ENCODE peak calls at places on chromosomes 16 and 17, in ten cellular contexts. A is IMR-90, K is AG09319, B is GM12865, S is gastrocnemius medialis, T is fibroblast of mammary gland, M is GM23338, V is PC-3, G is mucosa of descending colon, X is HL-60. R is an unnamed sample.

GRCh38 chr17:66326476-66327047 is 24.1 kb downstream of the PRKCA start:
- DNase-seq in A (no peak), K (no peak), B (no peak), S (no peak), T (no peak), M (no peak), V (no peak), G (no peak), X (no peak), R (no peak)

GRCh38 chr16:50430076-50430475 is 61.3 kb upstream of the BRD7 start:
- DNase-seq in A (no peak), K (no peak), B (no peak), S (no peak), T (no peak), M (no peak), V (no peak), G (no peak), X (no peak), R (peak)

GRCh38 chr16:56866955-56867830 is 2.2 kb downstream of the SLC12A3 start:
- DNase-seq in A (peak), K (peak), B (peak), S (no peak), T (peak), M (peak), V (peak), G (no peak), X (peak), R (peak)

GRCh38 chr16:15861996-15862395 is 5.2 kb upstream of the MYH11 start:
- DNase-seq in A (no peak), K (no peak), B (no peak), S (no peak), T (no peak), M (no peak), V (peak), G (no peak), X (no peak), R (no peak)

GRCh38 chr17:57422574-57423164 is 166.3 kb downstream of the MSI2 start:
- DNase-seq in A (peak), K (no peak), B (peak), S (peak), T (peak), M (no peak), V (peak), G (no peak), X (no peak), R (peak)

GRCh38 chr17:74960739-74961342 is 11.7 kb downstream of the HID1 start:
- DNase-seq in A (peak), K (no peak), B (peak), S (no peak), T (peak), M (peak), V (no peak), G (no peak), X (peak), R (peak)

GRCh38 chr16:23837553-23838308 is 1.9 kb downstream of the PRKCB start:
- DNase-seq in A (no peak), K (no peak), B (peak), S (no peak), T (no peak), M (peak), V (no peak), G (no peak), X (peak), R (no peak)

GRCh38 chr16:84295203-84295850 is 649 bp downstream of the WFDC1 start:
- DNase-seq in A (peak), K (no peak), B (no peak), S (no peak), T (no peak), M (no peak), V (no peak), G (no peak), X (no peak), R (no peak)

GRCh38 chr16:27341549-27341948 is 27.8 kb downstream of the IL4R start:
- DNase-seq in A (no peak), K (no peak), B (no peak), S (no peak), T (no peak), M (no peak), V (no peak), G (no peak), X (peak), R (no peak)

GRCh38 chr16:627458-628239 is 3.1 kb upstream of the WFIKKN1 start:
- DNase-seq in A (no peak), K (no peak), B (no peak), S (no peak), T (peak), M (no peak), V (peak), G (peak), X (no peak), R (peak)

GRCh38 chr17:57551321-57552079 is 193.6 kb downstream of the CCDC182 start:
- DNase-seq in A (no peak), K (no peak), B (peak), S (no peak), T (no peak), M (no peak), V (no peak), G (peak), X (no peak), R (no peak)

GRCh38 chr16:11464241-11464640 is 119.0 kb downstream of the RMI2 start:
- DNase-seq in A (no peak), K (no peak), B (no peak), S (no peak), T (no peak), M (no peak), V (no peak), G (no peak), X (no peak), R (no peak)

GRCh38 chr16:79902351-79902750 is 301.8 kb upstream of the MAF start:
- DNase-seq in A (no peak), K (no peak), B (no peak), S (no peak), T (no peak), M (no peak), V (no peak), G (no peak), X (no peak), R (no peak)

GRCh38 chr17:42284020-42284369 is 4.3 kb upstream of the STAT5A start:
- DNase-seq in A (no peak), K (no peak), B (no peak), S (no peak), T (no peak), M (no peak), V (no peak), G (no peak), X (no peak), R (no peak)

GRCh38 chr16:81668243-81669097 is 110.6 kb upstream of the PLCG2 start:
- DNase-seq in A (no peak), K (no peak), B (no peak), S (no peak), T (no peak), M (no peak), V (no peak), G (no peak), X (no peak), R (no peak)

DNA sequence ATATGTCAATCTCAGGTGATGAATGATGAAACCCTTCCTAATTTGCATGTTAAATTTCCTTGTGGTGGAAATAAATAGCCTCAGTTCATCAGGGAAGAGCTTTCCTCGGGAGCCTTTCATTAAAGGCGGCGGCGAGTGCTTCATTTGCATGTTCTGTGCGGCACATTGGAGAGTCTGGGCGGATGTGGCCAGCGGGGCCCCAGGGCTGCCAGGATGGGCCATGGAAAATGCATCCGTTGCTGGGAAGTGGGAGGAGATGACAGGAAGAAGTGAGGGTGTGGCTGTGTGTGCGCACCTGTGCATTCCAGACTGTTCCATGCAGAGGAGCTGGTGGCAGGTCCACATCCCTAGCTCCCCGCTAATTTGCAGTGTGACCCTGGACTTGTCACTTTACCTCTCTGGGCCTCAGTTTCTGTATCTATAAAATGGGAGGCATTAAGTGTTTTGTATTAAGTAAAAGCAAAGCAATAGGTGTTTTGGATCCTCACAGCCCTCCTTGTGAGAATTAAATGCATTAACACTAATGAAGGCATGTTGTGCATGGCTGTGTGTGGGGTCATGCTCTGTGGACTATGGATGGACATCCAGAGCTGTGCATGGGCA is 150.9 kb downstream of the SDK2 start:
- DNase-seq in A (no peak), K (no peak), B (no peak), S (no peak), T (no peak), M (peak), V (peak), G (no peak), X (no peak), R (no peak)
- TF ChIP-seq CTCF in A (no peak), K (no peak), B (no peak), S (no peak), T (no peak), M (no peak), V (no peak), G (no peak), X (no peak), R (no peak)

GRCh38 chr17:27663862-27664605 is 33.0 kb downstream of the LGALS9 start:
- DNase-seq in A (no peak), K (no peak), B (no peak), S (no peak), T (no peak), M (no peak), V (no peak), G (peak), X (no peak), R (no peak)
- TF ChIP-seq CTCF in A (no peak), K (no peak), B (no peak), S (no peak), T (no peak), M (no peak), V (no peak), G (no peak), X (no peak), R (no peak)

GRCh38 chr16:74770826-74771526 is 3.6 kb downstream of the FA2H start:
- DNase-seq in A (no peak), K (no peak), B (peak), S (no peak), T (no peak), M (no peak), V (no peak), G (peak), X (no peak), R (no peak)

GRCh38 chr16:74768239-74768638 is 6.4 kb downstream of the FA2H start:
- DNase-seq in A (no peak), K (no peak), B (no peak), S (no peak), T (no peak), M (no peak), V (no peak), G (no peak), X (no peak), R (no peak)

GRCh38 chr16:74769791-74770190 is 4.8 kb downstream of the FA2H start:
- DNase-seq in A (no peak), K (no peak), B (no peak), S (no peak), T (no peak), M (no peak), V (no peak), G (no peak), X (no peak), R (no peak)

GRCh38 chr16:74766729-74767128 is 7.9 kb downstream of the FA2H start:
- DNase-seq in A (no peak), K (no peak), B (peak), S (no peak), T (no peak), M (peak), V (no peak), G (no peak), X (no peak), R (no peak)

GRCh38 chr16:74767749-74768148 is 6.9 kb downstream of the FA2H start:
- DNase-seq in A (no peak), K (no peak), B (no peak), S (no peak), T (no peak), M (no peak), V (no peak), G (no peak), X (no peak), R (no peak)
- TF ChIP-seq CTCF in A (no peak), K (no peak), B (no peak), S (no peak), T (no peak), M (no peak), V (no peak), G (no peak), X (no peak), R (no peak)

GRCh38 chr17:61410555-61411089 is 11.0 kb downstream of the TBX2 start:
- DNase-seq in A (peak), K (peak), B (peak), S (no peak), T (peak), M (peak), V (no peak), G (peak), X (peak), R (peak)
- TF ChIP-seq CTCF in A (peak), K (peak), B (peak), S (no peak), T (peak), M (peak), V (peak), G (peak), X (peak), R (peak)